ENCODE peak calls at places on chromosomes 12 and 14, in ten cellular contexts. One of them, this sample, is unnamed. For H3K4me1, the result is how much of the 10 kb centered on the place peaks cover.

GRCh38 chr14:53896773-53897172 is 59.9 kb downstream of the BMP4 start:
- DNase-seq in K562: no peak
- DNase-seq in heart right ventricle: no peak
- DNase-seq in endothelial cell of umbilical vein: no peak
- DNase-seq in CD4-positive, alpha-beta memory T cell: no peak
- DNase-seq in kidney: no peak
- DNase-seq in psoas muscle: no peak
- DNase-seq in tibial artery: no peak
- DNase-seq in CD8-positive, alpha-beta T cell: no peak
- DNase-seq in hepatocyte: peak
- DNase-seq in this sample: no peak

GRCh38 chr12:11727133-11727664 is 77.7 kb downstream of the ETV6 start:
- DNase-seq in CD8-positive, alpha-beta T cell: peak
- DNase-seq in psoas muscle: no peak
- DNase-seq in endothelial cell of umbilical vein: no peak
- DNase-seq in hepatocyte: no peak
- DNase-seq in tibial artery: no peak
- DNase-seq in kidney: no peak
- DNase-seq in heart right ventricle: no peak
- DNase-seq in CD4-positive, alpha-beta memory T cell: peak
- DNase-seq in K562: no peak
- DNase-seq in this sample: no peak

GRCh38 chr14:29301571-29301970 is 535.0 kb downstream of the FOXG1 start:
- DNase-seq in heart right ventricle: no peak
- DNase-seq in hepatocyte: no peak
- DNase-seq in psoas muscle: no peak
- DNase-seq in CD8-positive, alpha-beta T cell: no peak
- DNase-seq in endothelial cell of umbilical vein: no peak
- DNase-seq in tibial artery: no peak
- DNase-seq in CD4-positive, alpha-beta memory T cell: no peak
- DNase-seq in K562: no peak
- DNase-seq in kidney: no peak
- DNase-seq in this sample: no peak

GRCh38 chr14:92277031-92277430 is 45.9 kb upstream of the SLC24A4 start:
- DNase-seq in tibial artery: no peak
- DNase-seq in hepatocyte: no peak
- DNase-seq in kidney: no peak
- DNase-seq in K562: no peak
- DNase-seq in CD8-positive, alpha-beta T cell: no peak
- DNase-seq in CD4-positive, alpha-beta memory T cell: no peak
- DNase-seq in heart right ventricle: no peak
- DNase-seq in psoas muscle: no peak
- DNase-seq in endothelial cell of umbilical vein: no peak
- DNase-seq in this sample: no peak

GRCh38 chr12:68391905-68392304 is 59.7 kb upstream of the MDM1 start:
- DNase-seq in K562: no peak
- DNase-seq in kidney: no peak
- DNase-seq in psoas muscle: no peak
- DNase-seq in heart right ventricle: no peak
- DNase-seq in CD4-positive, alpha-beta memory T cell: no peak
- DNase-seq in endothelial cell of umbilical vein: no peak
- DNase-seq in hepatocyte: no peak
- DNase-seq in CD8-positive, alpha-beta T cell: no peak
- DNase-seq in tibial artery: no peak
- DNase-seq in this sample: no peak

GRCh38 chr14:57879516-57879915 is 13.6 kb upstream of the SLC35F4 start:
- DNase-seq in hepatocyte: no peak
- DNase-seq in tibial artery: no peak
- DNase-seq in CD4-positive, alpha-beta memory T cell: no peak
- DNase-seq in endothelial cell of umbilical vein: no peak
- DNase-seq in K562: no peak
- DNase-seq in heart right ventricle: no peak
- DNase-seq in kidney: no peak
- DNase-seq in psoas muscle: no peak
- DNase-seq in CD8-positive, alpha-beta T cell: no peak
- DNase-seq in this sample: no peak

GRCh38 chr12:26726956-26727355 is 106.0 kb downstream of the ITPR2 start:
- DNase-seq in hepatocyte: no peak
- DNase-seq in psoas muscle: no peak
- DNase-seq in kidney: no peak
- DNase-seq in tibial artery: no peak
- DNase-seq in K562: no peak
- DNase-seq in CD8-positive, alpha-beta T cell: no peak
- DNase-seq in endothelial cell of umbilical vein: peak
- DNase-seq in heart right ventricle: no peak
- DNase-seq in CD4-positive, alpha-beta memory T cell: no peak
- DNase-seq in this sample: no peak

GRCh38 chr12:2776129-2776806 is 18.5 kb upstream of the FKBP4 start:
- DNase-seq in tibial artery: no peak
- DNase-seq in CD4-positive, alpha-beta memory T cell: no peak
- DNase-seq in hepatocyte: no peak
- DNase-seq in kidney: no peak
- DNase-seq in heart right ventricle: no peak
- DNase-seq in CD8-positive, alpha-beta T cell: peak
- DNase-seq in psoas muscle: no peak
- DNase-seq in endothelial cell of umbilical vein: no peak
- DNase-seq in K562: no peak
- DNase-seq in this sample: no peak

GRCh38 chr14:47852278-47852677 is 176.9 kb upstream of the MDGA2 start:
- DNase-seq in CD4-positive, alpha-beta memory T cell: no peak
- DNase-seq in heart right ventricle: no peak
- DNase-seq in K562: no peak
- DNase-seq in endothelial cell of umbilical vein: no peak
- DNase-seq in psoas muscle: no peak
- DNase-seq in CD8-positive, alpha-beta T cell: no peak
- DNase-seq in hepatocyte: no peak
- DNase-seq in tibial artery: no peak
- DNase-seq in kidney: no peak
- DNase-seq in this sample: no peak

GRCh38 chr14:75982724-75983358 is 1.0 kb upstream of the TGFB3 start:
- DNase-seq in psoas muscle: peak
- DNase-seq in CD4-positive, alpha-beta memory T cell: no peak
- DNase-seq in tibial artery: peak
- DNase-seq in hepatocyte: no peak
- DNase-seq in endothelial cell of umbilical vein: peak
- DNase-seq in heart right ventricle: peak
- DNase-seq in CD8-positive, alpha-beta T cell: no peak
- DNase-seq in K562: peak
- DNase-seq in kidney: peak
- DNase-seq in this sample: peak

GRCh38 chr14:56195727-56196126 is 77.5 kb downstream of the PELI2 start:
- DNase-seq in psoas muscle: no peak
- DNase-seq in kidney: peak
- DNase-seq in hepatocyte: no peak
- DNase-seq in endothelial cell of umbilical vein: peak
- DNase-seq in CD8-positive, alpha-beta T cell: no peak
- DNase-seq in heart right ventricle: peak
- DNase-seq in tibial artery: no peak
- DNase-seq in K562: no peak
- DNase-seq in CD4-positive, alpha-beta memory T cell: no peak
- DNase-seq in this sample: peak

GRCh38 chr12:47274725-47275124 is 195.0 kb upstream of the AMIGO2 start:
- DNase-seq in CD4-positive, alpha-beta memory T cell: no peak
- DNase-seq in heart right ventricle: no peak
- DNase-seq in endothelial cell of umbilical vein: no peak
- DNase-seq in kidney: no peak
- DNase-seq in psoas muscle: no peak
- DNase-seq in K562: no peak
- DNase-seq in tibial artery: no peak
- DNase-seq in CD8-positive, alpha-beta T cell: no peak
- DNase-seq in hepatocyte: no peak
- DNase-seq in this sample: no peak

GRCh38 chr12:47276253-47277070 is 196.7 kb upstream of the AMIGO2 start:
- DNase-seq in hepatocyte: peak
- DNase-seq in CD8-positive, alpha-beta T cell: peak
- DNase-seq in psoas muscle: no peak
- DNase-seq in CD4-positive, alpha-beta memory T cell: peak
- DNase-seq in heart right ventricle: peak
- DNase-seq in kidney: no peak
- DNase-seq in endothelial cell of umbilical vein: peak
- DNase-seq in tibial artery: no peak
- DNase-seq in K562: peak
- DNase-seq in this sample: peak

GRCh38 chr12:47280543-47281330 is 201.0 kb upstream of the AMIGO2 start:
- DNase-seq in tibial artery: no peak
- DNase-seq in CD4-positive, alpha-beta memory T cell: no peak
- DNase-seq in heart right ventricle: no peak
- DNase-seq in endothelial cell of umbilical vein: no peak
- DNase-seq in kidney: no peak
- DNase-seq in psoas muscle: no peak
- DNase-seq in K562: no peak
- DNase-seq in hepatocyte: no peak
- DNase-seq in CD8-positive, alpha-beta T cell: no peak
- DNase-seq in this sample: no peak

GRCh38 chr12:47277071-47277408 is 197.3 kb upstream of the AMIGO2 start:
- DNase-seq in hepatocyte: no peak
- DNase-seq in CD8-positive, alpha-beta T cell: no peak
- DNase-seq in CD4-positive, alpha-beta memory T cell: no peak
- DNase-seq in psoas muscle: no peak
- DNase-seq in heart right ventricle: no peak
- DNase-seq in tibial artery: no peak
- DNase-seq in endothelial cell of umbilical vein: no peak
- DNase-seq in kidney: no peak
- DNase-seq in K562: no peak
- DNase-seq in this sample: no peak

DNA sequence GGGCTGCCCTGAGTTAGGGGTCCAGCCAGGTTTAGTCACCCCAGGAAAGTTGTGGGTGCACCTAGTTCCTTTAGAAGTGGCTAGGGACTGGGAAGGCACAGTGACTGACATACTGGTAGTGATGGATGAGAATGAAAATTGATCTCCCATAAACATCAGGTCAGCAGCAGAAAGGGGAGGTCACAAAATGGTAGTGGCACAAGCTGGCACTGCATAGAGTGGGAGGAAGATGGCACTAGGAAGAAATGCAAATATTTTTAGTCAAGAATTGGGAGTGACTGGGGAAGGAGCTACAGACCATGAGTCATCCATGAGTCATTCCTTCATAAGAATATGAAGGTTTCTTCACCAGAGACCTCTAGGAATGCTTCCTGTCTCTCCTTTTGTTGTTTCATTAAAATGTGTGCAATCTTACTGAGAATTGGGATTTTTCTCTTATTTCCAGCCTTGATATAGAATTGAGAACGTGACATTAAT is 198.3 kb upstream of the AMIGO2 start:
- DNase-seq in tibial artery: no peak
- DNase-seq in hepatocyte: peak
- DNase-seq in K562: peak
- DNase-seq in psoas muscle: no peak
- DNase-seq in kidney: no peak
- DNase-seq in CD8-positive, alpha-beta T cell: no peak
- DNase-seq in CD4-positive, alpha-beta memory T cell: no peak
- DNase-seq in heart right ventricle: no peak
- DNase-seq in endothelial cell of umbilical vein: peak
- DNase-seq in this sample: no peak
- H3K4me1 ChIP-seq in tibial artery: under half
- H3K4me1 ChIP-seq in hepatocyte: under half
- H3K4me1 ChIP-seq in K562: under half
- H3K4me1 ChIP-seq in psoas muscle: under half
- H3K4me1 ChIP-seq in kidney: under half
- H3K4me1 ChIP-seq in CD8-positive, alpha-beta T cell: half or more
- H3K4me1 ChIP-seq in CD4-positive, alpha-beta memory T cell: under half
- H3K4me1 ChIP-seq in heart right ventricle: under half
- H3K4me1 ChIP-seq in endothelial cell of umbilical vein: under half
- H3K4me1 ChIP-seq in this sample: under half

DNA sequence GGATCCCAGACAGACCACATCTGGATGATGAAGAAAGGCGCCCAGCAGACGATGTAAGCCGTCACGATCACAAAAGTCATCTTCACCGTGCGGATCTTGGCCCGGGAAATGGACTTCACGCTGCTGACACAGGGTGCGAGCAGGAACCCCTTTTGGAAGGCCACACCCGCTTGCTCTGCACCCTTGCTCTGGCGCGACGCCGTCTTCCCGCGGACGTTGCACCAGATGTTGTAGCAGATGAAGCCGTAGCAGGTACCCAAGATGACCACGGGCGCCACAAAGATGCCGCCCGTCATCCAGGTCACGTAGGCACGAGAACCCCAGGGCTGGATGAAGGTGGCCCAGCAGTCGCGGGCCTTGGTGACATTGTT is 1.1 kb downstream of the AVPR1A start:
- DNase-seq in endothelial cell of umbilical vein: no peak
- DNase-seq in tibial artery: no peak
- DNase-seq in kidney: peak
- DNase-seq in CD8-positive, alpha-beta T cell: no peak
- DNase-seq in psoas muscle: no peak
- DNase-seq in CD4-positive, alpha-beta memory T cell: no peak
- DNase-seq in K562: no peak
- DNase-seq in hepatocyte: no peak
- DNase-seq in heart right ventricle: peak
- DNase-seq in this sample: no peak
- H3K4me3 ChIP-seq in endothelial cell of umbilical vein: no peak
- H3K4me3 ChIP-seq in tibial artery: peak
- H3K4me3 ChIP-seq in kidney: peak
- H3K4me3 ChIP-seq in CD8-positive, alpha-beta T cell: no peak
- H3K4me3 ChIP-seq in psoas muscle: peak
- H3K4me3 ChIP-seq in CD4-positive, alpha-beta memory T cell: no peak
- H3K4me3 ChIP-seq in K562: no peak
- H3K4me3 ChIP-seq in hepatocyte: peak
- H3K4me3 ChIP-seq in heart right ventricle: peak
- H3K4me3 ChIP-seq in this sample: no peak

DNA sequence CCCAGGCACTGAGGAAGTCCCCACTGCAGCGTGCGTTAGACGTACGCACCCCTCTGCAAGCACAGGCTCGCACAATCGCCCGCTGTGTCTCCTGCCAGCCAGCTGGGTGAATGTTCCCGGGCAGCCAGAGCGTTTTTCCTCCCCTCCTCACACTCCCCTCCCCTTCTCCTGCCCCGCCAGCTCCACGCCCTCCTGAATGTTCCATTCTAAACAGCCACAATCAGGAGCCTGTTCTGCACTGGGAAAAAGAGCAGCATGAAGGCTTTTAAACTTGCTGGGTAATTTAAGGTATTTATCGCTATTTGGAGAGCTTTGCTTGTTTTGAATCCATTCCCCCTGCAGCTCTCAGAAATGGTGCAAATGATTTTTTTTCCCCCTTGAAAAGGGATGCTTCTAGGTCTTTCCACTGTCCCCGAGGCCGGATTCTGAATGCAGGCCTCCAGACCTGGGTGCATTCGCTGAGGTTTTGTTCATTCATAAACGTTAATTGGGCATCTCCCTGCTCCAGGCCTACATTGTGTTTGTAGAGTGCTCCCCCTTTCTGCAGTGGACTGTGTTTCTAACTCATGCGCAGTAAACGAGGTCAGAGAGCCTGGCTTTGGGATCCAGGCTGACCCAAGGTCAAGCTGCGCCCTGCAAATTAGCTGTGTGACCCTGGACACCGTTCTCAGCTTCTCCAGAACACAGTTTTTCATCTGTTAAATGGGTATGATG is 212.5 kb downstream of the CHST11 start:
- DNase-seq in CD8-positive, alpha-beta T cell: no peak
- DNase-seq in endothelial cell of umbilical vein: peak
- DNase-seq in K562: peak
- DNase-seq in psoas muscle: no peak
- DNase-seq in CD4-positive, alpha-beta memory T cell: no peak
- DNase-seq in tibial artery: peak
- DNase-seq in hepatocyte: peak
- DNase-seq in heart right ventricle: peak
- DNase-seq in kidney: peak
- DNase-seq in this sample: no peak
- H3K4me1 ChIP-seq in CD8-positive, alpha-beta T cell: under half
- H3K4me1 ChIP-seq in endothelial cell of umbilical vein: under half
- H3K4me1 ChIP-seq in K562: under half
- H3K4me1 ChIP-seq in psoas muscle: under half
- H3K4me1 ChIP-seq in CD4-positive, alpha-beta memory T cell: half or more
- H3K4me1 ChIP-seq in tibial artery: under half
- H3K4me1 ChIP-seq in hepatocyte: half or more
- H3K4me1 ChIP-seq in heart right ventricle: half or more
- H3K4me1 ChIP-seq in kidney: under half
- H3K4me1 ChIP-seq in this sample: under half

GRCh38 chr12:94074216-94074969 is 74.0 kb upstream of the PLXNC1 start:
- DNase-seq in K562: no peak
- DNase-seq in endothelial cell of umbilical vein: no peak
- DNase-seq in hepatocyte: no peak
- DNase-seq in kidney: peak
- DNase-seq in CD4-positive, alpha-beta memory T cell: no peak
- DNase-seq in heart right ventricle: peak
- DNase-seq in CD8-positive, alpha-beta T cell: no peak
- DNase-seq in tibial artery: peak
- DNase-seq in psoas muscle: peak
- DNase-seq in this sample: no peak
- H3K4me3 ChIP-seq in K562: no peak
- H3K4me3 ChIP-seq in endothelial cell of umbilical vein: no peak
- H3K4me3 ChIP-seq in hepatocyte: no peak
- H3K4me3 ChIP-seq in kidney: no peak
- H3K4me3 ChIP-seq in CD4-positive, alpha-beta memory T cell: no peak
- H3K4me3 ChIP-seq in heart right ventricle: no peak
- H3K4me3 ChIP-seq in CD8-positive, alpha-beta T cell: no peak
- H3K4me3 ChIP-seq in tibial artery: peak
- H3K4me3 ChIP-seq in psoas muscle: no peak
- H3K4me3 ChIP-seq in this sample: no peak